ENCODE peak calls at places on chromosomes 6 and 20, in eight cellular contexts. One of them, this sample, is unnamed.

GRCh38 chr6:28794175-28795002 is 129.4 kb downstream of the TRIM27 start:
- DNase-seq in activated gamma-delta T cell treated with Interleukin-2 at 50 U/mL for 16 hours: no peak
- DNase-seq in ecto neural progenitor cell: peak
- DNase-seq in neural progenitor cell: peak
- DNase-seq in NCI-H1930: peak
- DNase-seq in right cardiac atrium: no peak
- DNase-seq in type B pancreatic cell: no peak
- DNase-seq in Caki2: peak
- DNase-seq in this sample: no peak

GRCh38 chr6:112302154-112302553 is 45.0 kb upstream of the RFPL4B start:
- DNase-seq in activated gamma-delta T cell treated with Interleukin-2 at 50 U/mL for 16 hours: no peak
- DNase-seq in ecto neural progenitor cell: no peak
- DNase-seq in neural progenitor cell: no peak
- DNase-seq in NCI-H1930: no peak
- DNase-seq in right cardiac atrium: no peak
- DNase-seq in type B pancreatic cell: no peak
- DNase-seq in Caki2: no peak
- DNase-seq in this sample: no peak

GRCh38 chr6:143504369-143504768 is 7.2 kb downstream of the FUCA2 start:
- DNase-seq in activated gamma-delta T cell treated with Interleukin-2 at 50 U/mL for 16 hours: no peak
- DNase-seq in ecto neural progenitor cell: no peak
- DNase-seq in neural progenitor cell: no peak
- DNase-seq in NCI-H1930: no peak
- DNase-seq in right cardiac atrium: no peak
- DNase-seq in type B pancreatic cell: no peak
- DNase-seq in Caki2: no peak
- DNase-seq in this sample: no peak

GRCh38 chr20:11130554-11131166 is 456.9 kb upstream of the JAG1 start:
- DNase-seq in activated gamma-delta T cell treated with Interleukin-2 at 50 U/mL for 16 hours: no peak
- DNase-seq in ecto neural progenitor cell: no peak
- DNase-seq in neural progenitor cell: no peak
- DNase-seq in NCI-H1930: no peak
- DNase-seq in right cardiac atrium: no peak
- DNase-seq in type B pancreatic cell: no peak
- DNase-seq in Caki2: peak
- DNase-seq in this sample: no peak

GRCh38 chr6:85402922-85403321 is 47.0 kb upstream of the NT5E start:
- DNase-seq in activated gamma-delta T cell treated with Interleukin-2 at 50 U/mL for 16 hours: no peak
- DNase-seq in ecto neural progenitor cell: no peak
- DNase-seq in neural progenitor cell: no peak
- DNase-seq in NCI-H1930: no peak
- DNase-seq in right cardiac atrium: no peak
- DNase-seq in type B pancreatic cell: no peak
- DNase-seq in Caki2: no peak
- DNase-seq in this sample: no peak

GRCh38 chr20:12997128-12997655 is 11.6 kb upstream of the SPTLC3 start:
- DNase-seq in activated gamma-delta T cell treated with Interleukin-2 at 50 U/mL for 16 hours: no peak
- DNase-seq in ecto neural progenitor cell: no peak
- DNase-seq in neural progenitor cell: no peak
- DNase-seq in NCI-H1930: no peak
- DNase-seq in right cardiac atrium: no peak
- DNase-seq in type B pancreatic cell: no peak
- DNase-seq in Caki2: no peak
- DNase-seq in this sample: no peak

GRCh38 chr6:106377061-106377540 is 16.6 kb downstream of the CRYBG1 start:
- DNase-seq in activated gamma-delta T cell treated with Interleukin-2 at 50 U/mL for 16 hours: no peak
- DNase-seq in ecto neural progenitor cell: no peak
- DNase-seq in neural progenitor cell: no peak
- DNase-seq in NCI-H1930: no peak
- DNase-seq in right cardiac atrium: no peak
- DNase-seq in type B pancreatic cell: no peak
- DNase-seq in Caki2: peak
- DNase-seq in this sample: no peak

GRCh38 chr6:168194732-168195565 is 115.9 kb upstream of the FRMD1 start:
- DNase-seq in activated gamma-delta T cell treated with Interleukin-2 at 50 U/mL for 16 hours: no peak
- DNase-seq in ecto neural progenitor cell: peak
- DNase-seq in neural progenitor cell: no peak
- DNase-seq in NCI-H1930: no peak
- DNase-seq in right cardiac atrium: no peak
- DNase-seq in type B pancreatic cell: peak
- DNase-seq in Caki2: peak
- DNase-seq in this sample: no peak

GRCh38 chr20:6026051-6026450 is 27.8 kb downstream of the LRRN4 start:
- DNase-seq in activated gamma-delta T cell treated with Interleukin-2 at 50 U/mL for 16 hours: peak
- DNase-seq in ecto neural progenitor cell: no peak
- DNase-seq in neural progenitor cell: no peak
- DNase-seq in NCI-H1930: no peak
- DNase-seq in right cardiac atrium: no peak
- DNase-seq in type B pancreatic cell: no peak
- DNase-seq in Caki2: no peak
- DNase-seq in this sample: no peak

GRCh38 chr20:48817367-48818030 is 10.3 kb downstream of the PREX1 start:
- DNase-seq in activated gamma-delta T cell treated with Interleukin-2 at 50 U/mL for 16 hours: no peak
- DNase-seq in ecto neural progenitor cell: no peak
- DNase-seq in neural progenitor cell: no peak
- DNase-seq in NCI-H1930: no peak
- DNase-seq in right cardiac atrium: no peak
- DNase-seq in type B pancreatic cell: no peak
- DNase-seq in Caki2: no peak
- DNase-seq in this sample: no peak

GRCh38 chr20:24379116-24379927 is 90.1 kb upstream of the SYNDIG1 start:
- DNase-seq in activated gamma-delta T cell treated with Interleukin-2 at 50 U/mL for 16 hours: no peak
- DNase-seq in ecto neural progenitor cell: peak
- DNase-seq in neural progenitor cell: no peak
- DNase-seq in NCI-H1930: no peak
- DNase-seq in right cardiac atrium: peak
- DNase-seq in type B pancreatic cell: no peak
- DNase-seq in Caki2: peak
- DNase-seq in this sample: no peak

GRCh38 chr6:163779727-163780284 is 365.3 kb downstream of the QKI start:
- DNase-seq in activated gamma-delta T cell treated with Interleukin-2 at 50 U/mL for 16 hours: no peak
- DNase-seq in ecto neural progenitor cell: no peak
- DNase-seq in neural progenitor cell: no peak
- DNase-seq in NCI-H1930: no peak
- DNase-seq in right cardiac atrium: no peak
- DNase-seq in type B pancreatic cell: no peak
- DNase-seq in Caki2: no peak
- DNase-seq in this sample: no peak